ENCODE peak calls at places on chromosome 16, in six cellular contexts. Y, B, T, J, G and O are unnamed samples.

GRCh38 chr16:75624921-75625334 is 1.8 kb upstream of the ADAT1 start:
- DNase-seq in G (no peak), T (no peak), Y (no peak), B (no peak), J (no peak), O (no peak)

GRCh38 chr16:1433263-1433560 is 2.3 kb downstream of the PERCC1 start:
- DNase-seq in G (no peak), B (no peak), J (no peak), T (no peak), Y (no peak), O (no peak)

GRCh38 chr16:77599793-77600415 is 122.4 kb upstream of the NUDT7 start:
- DNase-seq in T (peak), B (no peak), Y (no peak), G (no peak), J (peak), O (no peak)

GRCh38 chr16:29809850-29810698 is 1.9 kb upstream of the PRRT2 start:
- DNase-seq in G (no peak), J (no peak), Y (no peak), B (no peak), T (no peak), O (no peak)

GRCh38 chr16:64250866-64251265 is 871.0 kb downstream of the CDH11 start:
- DNase-seq in J (no peak), Y (no peak), T (no peak), B (no peak), G (no peak), O (no peak)

GRCh38 chr16:81917375-81917774 is 93.9 kb downstream of the SDR42E1 start:
- DNase-seq in T (no peak), Y (no peak), J (no peak), G (no peak), B (no peak), O (no peak)

GRCh38 chr16:25941800-25942558 is 250.2 kb downstream of the HS3ST4 start:
- DNase-seq in J (no peak), B (no peak), Y (no peak), G (no peak), T (no peak), O (no peak)

GRCh38 chr16:85539084-85539483 is 74.0 kb upstream of the GSE1 start:
- DNase-seq in J (no peak), B (no peak), T (no peak), G (no peak), Y (no peak), O (no peak)

GRCh38 chr16:8887438-8887765 is 5.3 kb downstream of the LITAFD start:
- DNase-seq in T (no peak), Y (no peak), J (no peak), G (no peak), B (no peak), O (no peak)

GRCh38 chr16:57178793-57179212 is 7.0 kb downstream of the PSME3IP1 start:
- DNase-seq in T (no peak), J (no peak), B (no peak), G (no peak), Y (no peak), O (no peak)

GRCh38 chr16:75000481-75001081 is 1.8 kb downstream of the ZNRF1 start:
- DNase-seq in Y (no peak), B (no peak), G (no peak), J (no peak), T (no peak), O (no peak)

GRCh38 chr16:27805828-27806351 is 255.9 kb downstream of the KATNIP start:
- DNase-seq in G (no peak), J (no peak), Y (no peak), T (no peak), B (no peak), O (no peak)

GRCh38 chr16:29990883-29991570 is 4.4 kb downstream of the HIRIP3 start:
- DNase-seq in Y (no peak), J (no peak), T (no peak), G (no peak), B (no peak), O (no peak)

GRCh38 chr16:10938321-10938720 is 3.9 kb downstream of the DEXI start:
- DNase-seq in Y (no peak), J (no peak), B (no peak), T (no peak), G (no peak), O (no peak)

GRCh38 chr16:49600541-49600940 is 226.9 kb downstream of the C16orf78 start:
- DNase-seq in B (no peak), G (no peak), J (no peak), Y (no peak), T (no peak), O (no peak)

GRCh38 chr16:85808926-85809325 is 9.4 kb downstream of the COX4I1 start:
- DNase-seq in B (no peak), J (no peak), G (no peak), T (no peak), Y (no peak), O (no peak)

GRCh38 chr16:66146689-66147330 is 219.7 kb upstream of the CDH5 start:
- DNase-seq in G (no peak), Y (no peak), T (no peak), B (no peak), J (no peak), O (no peak)

GRCh38 chr16:56625943-56626654 is 518 bp downstream of the MT1E start:
- DNase-seq in Y (no peak), G (no peak), J (no peak), B (no peak), T (no peak), O (no peak)

GRCh38 chr16:14509675-14510132 is 120.4 kb downstream of the PARN start:
- DNase-seq in J (no peak), Y (no peak), T (no peak), B (no peak), G (no peak), O (no peak)

GRCh38 chr16:67555795-67556212 is 6.5 kb upstream of the CTCF start:
- DNase-seq in Y (no peak), J (peak), T (no peak), G (peak), B (peak), O (no peak)

GRCh38 chr16:85142771-85143211 is 30.5 kb upstream of the CIBAR2 start:
- DNase-seq in Y (no peak), G (no peak), T (no peak), J (no peak), B (no peak), O (no peak)

GRCh38 chr16:85970016-85970711 is 71.2 kb downstream of the IRF8 start:
- DNase-seq in Y (no peak), G (no peak), B (no peak), T (no peak), J (no peak), O (no peak)

GRCh38 chr16:997440-998051 is 16.0 kb downstream of the SOX8 start:
- DNase-seq in B (peak), T (no peak), Y (no peak), J (no peak), G (no peak), O (peak)

GRCh38 chr16:82835487-82836160 is 208.9 kb downstream of the CDH13 start:
- DNase-seq in J (no peak), G (no peak), B (no peak), T (no peak), Y (no peak), O (no peak)

GRCh38 chr16:29987371-29988085 is 7.9 kb downstream of the HIRIP3 start:
- DNase-seq in G (no peak), T (no peak), J (no peak), B (no peak), Y (no peak), O (no peak)

GRCh38 chr16:75048051-75048450 is 49.2 kb downstream of the ZNRF1 start:
- DNase-seq in Y (no peak), J (no peak), G (no peak), B (no peak), T (no peak), O (no peak)

GRCh38 chr16:25481636-25482035 is 210.1 kb upstream of the HS3ST4 start:
- DNase-seq in T (no peak), B (no peak), J (no peak), G (no peak), Y (no peak), O (no peak)

GRCh38 chr16:25014500-25015147 is 545 bp downstream of the ARHGAP17 start:
- DNase-seq in B (peak), G (no peak), J (no peak), T (peak), Y (no peak), O (no peak)

GRCh38 chr16:82096641-82097040 is 61.6 kb downstream of the HSD17B2 start:
- DNase-seq in B (no peak), Y (no peak), G (no peak), T (no peak), J (no peak), O (no peak)

GRCh38 chr16:19707699-19708497 is 10.1 kb downstream of the KNOP1 start:
- DNase-seq in Y (no peak), B (no peak), G (no peak), J (no peak), T (no peak), O (no peak)

GRCh38 chr16:8866118-8866883 is 2.5 kb downstream of the CARHSP1 start:
- DNase-seq in Y (no peak), J (no peak), G (no peak), T (no peak), B (no peak), O (no peak)

GRCh38 chr16:4624827-4625616 is 396 bp downstream of the MGRN1 start:
- DNase-seq in B (no peak), G (no peak), Y (no peak), J (no peak), T (peak), O (no peak)

GRCh38 chr16:4623593-4623992 is 1.0 kb upstream of the MGRN1 start:
- DNase-seq in B (no peak), G (no peak), T (no peak), Y (no peak), J (no peak), O (no peak)

GRCh38 chr16:4625617-4626159 is 1.1 kb downstream of the MGRN1 start:
- DNase-seq in B (no peak), G (no peak), T (no peak), Y (no peak), J (no peak), O (no peak)

GRCh38 chr16:4626396-4626795 is 1.8 kb downstream of the MGRN1 start:
- DNase-seq in J (no peak), G (no peak), Y (no peak), T (no peak), B (no peak), O (no peak)

GRCh38 chr16:4624015-4624826 is at the start of gene MGRN1:
- DNase-seq in J (peak), B (peak), G (peak), Y (peak), T (peak), O (peak)
- TF ChIP-seq CTCF in J (peak), B (peak), G (peak), Y (peak), T (peak), O (peak)

DNA sequence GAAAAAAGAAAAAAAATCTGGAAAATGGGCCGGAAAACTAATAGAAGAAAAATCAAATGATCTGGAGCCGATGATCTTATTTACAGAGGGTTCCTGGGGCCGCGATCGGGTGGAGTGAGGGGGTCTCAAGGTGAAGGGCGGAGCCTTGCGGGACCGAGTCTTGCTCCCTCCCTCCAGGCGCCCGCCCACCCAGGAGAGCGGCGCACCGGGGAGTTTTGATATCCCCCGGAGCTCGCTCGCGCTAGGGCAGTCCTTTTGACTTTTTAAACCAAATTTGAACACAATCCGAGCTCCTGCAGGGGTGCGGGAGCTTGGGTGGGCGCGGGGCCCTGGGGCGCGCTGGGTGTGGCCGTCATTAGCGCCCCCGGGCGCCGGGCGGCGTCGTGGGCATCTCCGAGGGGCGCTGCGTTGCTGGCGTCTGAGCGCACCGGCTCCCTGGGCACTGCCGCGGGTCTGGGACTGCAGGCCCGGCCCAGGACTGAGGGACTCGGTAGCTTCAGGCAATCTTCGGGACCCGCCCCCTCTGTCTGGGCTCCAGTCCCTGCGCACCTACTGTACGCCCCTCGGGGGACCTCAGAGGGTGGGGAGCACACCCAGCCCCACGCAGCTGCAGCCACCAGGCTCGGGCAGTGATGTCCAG is 10.9 kb downstream of the MAF start:
- DNase-seq in G (no peak), Y (no peak), B (no peak), T (no peak), J (no peak), O (no peak)
- H3K4me3 ChIP-seq in G (no peak), Y (no peak), B (no peak), T (no peak), J (no peak), O (peak)

GRCh38 chr16:12531937-12532336 is 271.8 kb downstream of the CPPED1 start:
- DNase-seq in J (no peak), Y (peak), G (no peak), T (no peak), B (no peak), O (no peak)
- TF ChIP-seq CTCF in J (no peak), Y (no peak), G (no peak), T (no peak), B (no peak), O (no peak)

DNA sequence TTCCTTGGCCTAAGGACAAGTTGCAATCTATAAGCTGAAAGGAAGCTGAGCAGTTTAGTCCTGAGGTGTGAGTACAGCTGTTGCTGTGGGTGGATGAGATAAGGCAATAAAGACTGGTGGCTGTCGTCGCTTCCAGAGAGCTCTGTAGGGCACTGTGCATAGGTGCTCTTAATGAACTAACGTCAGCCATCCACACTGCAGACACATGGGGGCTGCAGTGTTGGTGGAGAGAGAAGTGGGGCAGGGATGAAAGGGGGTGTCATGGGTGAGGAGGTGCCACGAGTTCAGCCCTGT is 139.9 kb upstream of the IRX3 start:
- DNase-seq in G (no peak), J (no peak), T (no peak), B (no peak), Y (no peak), O (no peak)
- H3K4me3 ChIP-seq in G (no peak), J (no peak), T (no peak), B (no peak), Y (no peak), O (no peak)

GRCh38 chr16:31474778-31475738 is 3.1 kb downstream of the TGFB1I1 start:
- DNase-seq in B (no peak), Y (no peak), J (no peak), T (no peak), G (no peak), O (no peak)

GRCh38 chr16:31475949-31476304 is 4.0 kb downstream of the TGFB1I1 start:
- DNase-seq in J (no peak), B (no peak), G (no peak), T (no peak), Y (no peak), O (no peak)

GRCh38 chr16:31472559-31473203 is 729 bp downstream of the TGFB1I1 start:
- DNase-seq in J (peak), B (peak), Y (peak), T (no peak), G (peak), O (peak)

GRCh38 chr16:31473300-31474052 is 1.5 kb downstream of the TGFB1I1 start:
- DNase-seq in Y (no peak), G (no peak), J (no peak), T (no peak), B (no peak), O (no peak)

GRCh38 chr16:31474173-31474714 is 2.3 kb downstream of the TGFB1I1 start:
- DNase-seq in T (no peak), G (no peak), J (no peak), B (no peak), Y (no peak), O (peak)
- TF ChIP-seq CTCF in T (no peak), G (no peak), J (no peak), B (no peak), Y (no peak), O (peak)

GRCh38 chr16:89618114-89618999 is 4.9 kb downstream of the DPEP1 start:
- DNase-seq in J (no peak), T (no peak), G (no peak), B (no peak), Y (no peak), O (no peak)
- H3K4me3 ChIP-seq in J (no peak), T (no peak), G (no peak), B (no peak), Y (no peak), O (no peak)

GRCh38 chr16:83878838-83879237 is 20.1 kb upstream of the MLYCD start:
- DNase-seq in Y (peak), T (no peak), G (peak), J (peak), B (peak), O (no peak)
- TF ChIP-seq CTCF in Y (peak), T (no peak), G (peak), J (peak), B (peak), O (peak)

GRCh38 chr16:3065069-3065741 is at the start of gene IL32:
- DNase-seq in Y (no peak), G (peak), T (no peak), J (no peak), B (no peak), O (peak)
- H3K4me3 ChIP-seq in Y (no peak), G (peak), T (no peak), J (peak), B (no peak), O (no peak)

GRCh38 chr16:89489731-89490385 is 503 bp downstream of the ANKRD11 start:
- DNase-seq in B (no peak), Y (no peak), J (no peak), G (no peak), T (no peak), O (no peak)

GRCh38 chr16:89491974-89492687 is 1.8 kb upstream of the ANKRD11 start:
- DNase-seq in G (no peak), J (no peak), B (no peak), T (no peak), Y (no peak), O (no peak)

GRCh38 chr16:89490386-89491237 is at the start of gene ANKRD11:
- DNase-seq in G (peak), B (peak), T (peak), J (peak), Y (peak), O (peak)

GRCh38 chr16:89489040-89489721 is 1.2 kb downstream of the ANKRD11 start:
- DNase-seq in G (peak), Y (no peak), B (peak), T (peak), J (peak), O (peak)

GRCh38 chr16:89491238-89491869 is 993 bp upstream of the ANKRD11 start:
- DNase-seq in Y (no peak), T (no peak), G (no peak), J (no peak), B (peak), O (no peak)
- TF ChIP-seq CTCF in Y (no peak), T (no peak), G (no peak), J (peak), B (peak), O (peak)